ENCODE peak calls at places on chromosome 3, in four cellular contexts. One of them, this sample, is unnamed.

GRCh38 chr3:55285156-55285555 is 201.9 kb downstream of the WNT5A start:
- DNase-seq in HCT116: no peak
- DNase-seq in GM12878: no peak
- DNase-seq in SK-N-SH: no peak
- DNase-seq in this sample: no peak

GRCh38 chr3:22887664-22888291 is 315.3 kb upstream of the UBE2E2 start:
- DNase-seq in GM12878: no peak
- DNase-seq in SK-N-SH: no peak
- DNase-seq in HCT116: peak
- DNase-seq in this sample: peak

GRCh38 chr3:134333522-134334181 is 40.6 kb downstream of the AMOTL2 start:
- DNase-seq in HCT116: no peak
- DNase-seq in SK-N-SH: no peak
- DNase-seq in GM12878: no peak
- DNase-seq in this sample: no peak

GRCh38 chr3:77601853-77602440 is 562.0 kb downstream of the ROBO2 start:
- DNase-seq in SK-N-SH: no peak
- DNase-seq in HCT116: no peak
- DNase-seq in GM12878: no peak
- DNase-seq in this sample: no peak

GRCh38 chr3:48187579-48188265 is 495 bp downstream of the CDC25A start:
- DNase-seq in HCT116: no peak
- DNase-seq in GM12878: no peak
- DNase-seq in SK-N-SH: peak
- DNase-seq in this sample: no peak

GRCh38 chr3:40143283-40144090 is 166.0 kb upstream of the EIF1B start:
- DNase-seq in HCT116: no peak
- DNase-seq in SK-N-SH: no peak
- DNase-seq in GM12878: no peak
- DNase-seq in this sample: no peak

GRCh38 chr3:126104742-126105605 is 21.1 kb upstream of the SLC41A3 start:
- DNase-seq in HCT116: no peak
- DNase-seq in SK-N-SH: no peak
- DNase-seq in GM12878: no peak
- DNase-seq in this sample: no peak

GRCh38 chr3:114128231-114128630 is 50.6 kb downstream of the DRD3 start:
- DNase-seq in GM12878: no peak
- DNase-seq in HCT116: no peak
- DNase-seq in SK-N-SH: no peak
- DNase-seq in this sample: no peak

GRCh38 chr3:62558549-62559112 is 185.3 kb upstream of the FEZF2 start:
- DNase-seq in HCT116: no peak
- DNase-seq in SK-N-SH: peak
- DNase-seq in GM12878: no peak
- DNase-seq in this sample: peak

GRCh38 chr3:149465351-149465883 is 9.1 kb upstream of the TM4SF4 start:
- DNase-seq in SK-N-SH: no peak
- DNase-seq in GM12878: no peak
- DNase-seq in HCT116: no peak
- DNase-seq in this sample: no peak

GRCh38 chr3:14762701-14763100 is 56.1 kb upstream of the FGD5 start:
- DNase-seq in GM12878: no peak
- DNase-seq in HCT116: no peak
- DNase-seq in SK-N-SH: no peak
- DNase-seq in this sample: no peak

GRCh38 chr3:153338487-153338886 is 176.5 kb downstream of the RAP2B start:
- DNase-seq in GM12878: no peak
- DNase-seq in HCT116: no peak
- DNase-seq in SK-N-SH: no peak
- DNase-seq in this sample: no peak

GRCh38 chr3:72279631-72280041 is 494.7 kb upstream of the PROK2 start:
- DNase-seq in SK-N-SH: no peak
- DNase-seq in HCT116: no peak
- DNase-seq in GM12878: no peak
- DNase-seq in this sample: no peak

GRCh38 chr3:167913218-167913902 is 177.8 kb downstream of the SERPINI1 start:
- DNase-seq in GM12878: no peak
- DNase-seq in SK-N-SH: peak
- DNase-seq in HCT116: peak
- DNase-seq in this sample: peak

GRCh38 chr3:43180027-43180426 is 74.1 kb upstream of the POMGNT2 start:
- DNase-seq in HCT116: no peak
- DNase-seq in GM12878: peak
- DNase-seq in SK-N-SH: no peak
- DNase-seq in this sample: no peak

GRCh38 chr3:170267793-170268192 is 45.6 kb downstream of the PRKCI start:
- DNase-seq in GM12878: no peak
- DNase-seq in HCT116: no peak
- DNase-seq in SK-N-SH: no peak
- DNase-seq in this sample: no peak

GRCh38 chr3:98359993-98360675 is 6.5 kb downstream of the OR5K4 start:
- DNase-seq in HCT116: peak
- DNase-seq in SK-N-SH: no peak
- DNase-seq in GM12878: peak
- DNase-seq in this sample: no peak

GRCh38 chr3:93988764-93989163 is 8.8 kb downstream of the ARL13B start:
- DNase-seq in HCT116: no peak
- DNase-seq in GM12878: no peak
- DNase-seq in SK-N-SH: no peak
- DNase-seq in this sample: no peak

GRCh38 chr3:17213102-17213501 is 328.3 kb downstream of the PLCL2 start:
- DNase-seq in HCT116: no peak
- DNase-seq in SK-N-SH: no peak
- DNase-seq in GM12878: no peak
- DNase-seq in this sample: no peak

GRCh38 chr3:169998668-169999131 is 32.1 kb downstream of the SEC62 start:
- DNase-seq in HCT116: no peak
- DNase-seq in SK-N-SH: no peak
- DNase-seq in GM12878: no peak
- DNase-seq in this sample: no peak

GRCh38 chr3:85161544-85161943 is 202.8 kb downstream of the CADM2 start:
- DNase-seq in SK-N-SH: no peak
- DNase-seq in HCT116: no peak
- DNase-seq in GM12878: no peak
- DNase-seq in this sample: no peak

GRCh38 chr3:101850327-101851048 is 1.2 kb downstream of the NFKBIZ start:
- DNase-seq in SK-N-SH: peak
- DNase-seq in HCT116: no peak
- DNase-seq in GM12878: peak
- DNase-seq in this sample: no peak

GRCh38 chr3:129727707-129728106 is 121.2 kb upstream of the PLXND1 start:
- DNase-seq in GM12878: no peak
- DNase-seq in SK-N-SH: no peak
- DNase-seq in HCT116: no peak
- DNase-seq in this sample: no peak

GRCh38 chr3:36909181-36909580 is 35.7 kb downstream of the TRANK1 start:
- DNase-seq in GM12878: no peak
- DNase-seq in HCT116: no peak
- DNase-seq in SK-N-SH: no peak
- DNase-seq in this sample: no peak

GRCh38 chr3:8972614-8973013 is 9.3 kb upstream of the RAD18 start:
- DNase-seq in HCT116: no peak
- DNase-seq in GM12878: no peak
- DNase-seq in SK-N-SH: no peak
- DNase-seq in this sample: no peak

GRCh38 chr3:141127344-141128125 is 76.4 kb downstream of the SPSB4 start:
- DNase-seq in GM12878: no peak
- DNase-seq in SK-N-SH: peak
- DNase-seq in HCT116: no peak
- DNase-seq in this sample: no peak

GRCh38 chr3:125115640-125116039 is 59.8 kb upstream of the HEG1 start:
- DNase-seq in SK-N-SH: no peak
- DNase-seq in GM12878: no peak
- DNase-seq in HCT116: no peak
- DNase-seq in this sample: no peak

GRCh38 chr3:156150434-156151066 is 30.2 kb downstream of the KCNAB1 start:
- DNase-seq in SK-N-SH: peak
- DNase-seq in HCT116: peak
- DNase-seq in GM12878: no peak
- DNase-seq in this sample: peak

GRCh38 chr3:12308517-12308916 is 19.6 kb downstream of the PPARG start:
- DNase-seq in SK-N-SH: no peak
- DNase-seq in HCT116: peak
- DNase-seq in GM12878: peak
- DNase-seq in this sample: no peak

GRCh38 chr3:186108106-186108940 is 566 bp downstream of the ETV5 start:
- DNase-seq in SK-N-SH: peak
- DNase-seq in GM12878: no peak
- DNase-seq in HCT116: peak
- DNase-seq in this sample: peak
- TF ChIP-seq YY1 in SK-N-SH: no peak
- TF ChIP-seq YY1 in GM12878: no peak
- TF ChIP-seq YY1 in HCT116: no peak
- TF ChIP-seq YY1 in this sample: no peak

DNA sequence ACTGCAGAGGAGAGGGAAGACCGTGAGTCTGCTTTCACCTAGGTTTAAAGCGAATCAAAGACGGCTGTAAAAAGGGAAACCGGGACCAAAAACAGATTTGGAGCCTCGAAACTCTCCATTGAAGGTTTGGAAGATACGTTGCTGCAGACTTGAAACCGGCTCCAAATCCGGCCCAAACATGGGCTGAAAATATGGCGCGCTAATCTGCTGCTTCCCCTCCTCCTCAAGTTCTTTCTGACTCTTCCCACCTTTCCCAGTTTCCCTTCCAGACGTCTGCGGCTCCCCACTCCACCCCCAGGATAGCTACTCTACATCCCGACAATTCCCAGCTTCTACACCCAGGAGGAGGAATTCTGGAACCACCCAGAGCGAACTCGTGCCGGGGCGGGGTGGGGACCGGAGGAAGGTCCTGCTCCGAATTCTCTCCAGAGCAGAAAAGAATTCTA is 8.7 kb downstream of the EOMES start:
- DNase-seq in GM12878: no peak
- DNase-seq in SK-N-SH: peak
- DNase-seq in HCT116: no peak
- DNase-seq in this sample: no peak
- TF ChIP-seq YY1 in GM12878: no peak
- TF ChIP-seq YY1 in SK-N-SH: peak
- TF ChIP-seq YY1 in HCT116: no peak
- TF ChIP-seq YY1 in this sample: no peak

GRCh38 chr3:30672959-30673358 is 66.6 kb downstream of the TGFBR2 start:
- DNase-seq in HCT116: no peak
- DNase-seq in SK-N-SH: no peak
- DNase-seq in GM12878: no peak
- DNase-seq in this sample: no peak

GRCh38 chr3:30671527-30672286 is 65.3 kb downstream of the TGFBR2 start:
- DNase-seq in SK-N-SH: no peak
- DNase-seq in GM12878: no peak
- DNase-seq in HCT116: no peak
- DNase-seq in this sample: no peak

GRCh38 chr3:30675006-30675405 is 68.6 kb downstream of the TGFBR2 start:
- DNase-seq in GM12878: no peak
- DNase-seq in HCT116: no peak
- DNase-seq in SK-N-SH: no peak
- DNase-seq in this sample: no peak

GRCh38 chr3:30672287-30672735 is 65.9 kb downstream of the TGFBR2 start:
- DNase-seq in SK-N-SH: no peak
- DNase-seq in GM12878: no peak
- DNase-seq in HCT116: no peak
- DNase-seq in this sample: no peak

GRCh38 chr3:30673425-30674341 is 67.3 kb downstream of the TGFBR2 start:
- DNase-seq in HCT116: no peak
- DNase-seq in SK-N-SH: no peak
- DNase-seq in GM12878: no peak
- DNase-seq in this sample: no peak
- TF ChIP-seq YY1 in HCT116: no peak
- TF ChIP-seq YY1 in SK-N-SH: no peak
- TF ChIP-seq YY1 in GM12878: no peak
- TF ChIP-seq YY1 in this sample: no peak

GRCh38 chr3:50926868-50927267 is 252.1 kb downstream of the DOCK3 start:
- DNase-seq in GM12878: no peak
- DNase-seq in SK-N-SH: no peak
- DNase-seq in HCT116: no peak
- DNase-seq in this sample: peak
- TF ChIP-seq YY1 in GM12878: no peak
- TF ChIP-seq YY1 in SK-N-SH: no peak
- TF ChIP-seq YY1 in HCT116: no peak
- TF ChIP-seq YY1 in this sample: no peak

GRCh38 chr3:188867691-188868090 is 304.1 kb upstream of the TPRG1 start:
- DNase-seq in SK-N-SH: no peak
- DNase-seq in HCT116: no peak
- DNase-seq in GM12878: no peak
- DNase-seq in this sample: no peak
- TF ChIP-seq YY1 in SK-N-SH: no peak
- TF ChIP-seq YY1 in HCT116: no peak
- TF ChIP-seq YY1 in GM12878: no peak
- TF ChIP-seq YY1 in this sample: no peak

GRCh38 chr3:187042062-187042745 is 97.1 kb downstream of the RPL39L start:
- DNase-seq in GM12878: no peak
- DNase-seq in SK-N-SH: no peak
- DNase-seq in HCT116: no peak
- DNase-seq in this sample: no peak

GRCh38 chr3:187042874-187043458 is 96.3 kb downstream of the RPL39L start:
- DNase-seq in HCT116: no peak
- DNase-seq in SK-N-SH: no peak
- DNase-seq in GM12878: no peak
- DNase-seq in this sample: no peak

GRCh38 chr3:187046033-187046432 is 93.3 kb downstream of the RPL39L start:
- DNase-seq in SK-N-SH: no peak
- DNase-seq in GM12878: no peak
- DNase-seq in HCT116: no peak
- DNase-seq in this sample: no peak

GRCh38 chr3:187044206-187044605 is 95.1 kb downstream of the RPL39L start:
- DNase-seq in HCT116: no peak
- DNase-seq in GM12878: no peak
- DNase-seq in SK-N-SH: no peak
- DNase-seq in this sample: no peak

DNA sequence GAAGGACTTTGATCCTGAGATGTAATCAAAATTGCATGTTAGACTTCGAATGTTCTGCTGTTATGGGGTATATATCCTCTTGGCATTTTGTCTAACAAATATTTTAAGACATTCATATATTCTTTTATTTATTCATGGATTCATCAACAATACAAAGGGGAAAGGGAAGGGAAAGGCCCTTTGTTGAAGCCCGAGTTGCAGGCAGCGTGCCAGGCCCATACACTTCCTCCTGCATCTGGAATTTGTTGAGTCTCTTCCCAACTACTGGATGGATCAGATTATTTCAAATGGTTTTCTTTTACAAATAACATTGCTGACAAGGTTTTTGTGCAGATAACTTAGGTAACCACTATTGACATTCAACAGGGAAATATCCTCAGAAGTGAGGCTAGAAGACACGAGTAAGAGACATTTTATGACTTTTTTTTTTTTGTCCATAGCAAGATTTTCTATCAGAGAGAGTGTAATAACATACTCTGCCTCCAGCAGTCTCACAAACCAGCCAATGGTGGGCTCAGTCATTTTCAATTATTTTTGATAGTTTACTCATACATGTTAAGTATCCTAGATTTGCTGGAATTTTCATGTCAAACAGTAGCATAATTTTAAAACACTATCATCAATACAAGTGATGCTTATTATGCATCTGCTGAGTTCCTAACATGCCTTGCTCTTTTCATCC is 94.3 kb downstream of the RPL39L start:
- DNase-seq in SK-N-SH: peak
- DNase-seq in HCT116: no peak
- DNase-seq in GM12878: no peak
- DNase-seq in this sample: no peak
- TF ChIP-seq YY1 in SK-N-SH: no peak
- TF ChIP-seq YY1 in HCT116: no peak
- TF ChIP-seq YY1 in GM12878: no peak
- TF ChIP-seq YY1 in this sample: no peak